ENCODE peak calls at places on chromosomes 3 and 15, in eight cellular contexts. Z is HFF-Myc, K is heart right ventricle, P is A549, R is hepatocyte, A is IMR-90, Y is tibial artery, N is MM.1S. L is an unnamed sample.

GRCh38 chr3:105429034-105429762 is 62.5 kb downstream of the ALCAM start:
- DNase-seq in Y (no peak), R (no peak), K (no peak), Z (no peak), A (peak), P (peak), N (no peak), L (no peak)

GRCh38 chr15:98395974-98396627 is 252.2 kb upstream of the IGF1R start:
- DNase-seq in R (peak), Z (no peak), Y (no peak), P (no peak), A (no peak), K (no peak), N (no peak), L (no peak)

GRCh38 chr3:194150252-194150934 is 14.4 kb downstream of the HES1 start:
- DNase-seq in K (no peak), N (no peak), Z (no peak), Y (peak), A (no peak), R (peak), P (no peak), L (no peak)

GRCh38 chr15:72229076-72229946 is 1.7 kb downstream of the PKM start:
- DNase-seq in K (no peak), Y (no peak), N (peak), A (peak), R (no peak), Z (no peak), P (no peak), L (no peak)

GRCh38 chr3:174431717-174432116 is 427.4 kb upstream of the NAALADL2 start:
- DNase-seq in Z (no peak), P (no peak), A (peak), N (no peak), K (no peak), Y (no peak), R (no peak), L (no peak)

GRCh38 chr15:68792901-68793766 is 27.6 kb downstream of the ANP32A start:
- DNase-seq in R (no peak), A (no peak), N (no peak), P (no peak), Z (no peak), Y (no peak), K (peak), L (peak)

GRCh38 chr3:43632269-43632733 is 10.5 kb upstream of the ANO10 start:
- DNase-seq in Y (no peak), R (no peak), A (peak), Z (peak), K (no peak), N (no peak), P (peak), L (no peak)

GRCh38 chr3:104080228-104080627 is 1286.5 kb upstream of the ALCAM start:
- DNase-seq in P (no peak), Y (no peak), Z (no peak), K (no peak), N (no peak), R (no peak), A (no peak), L (no peak)

GRCh38 chr3:34263014-34263714 is 464.7 kb downstream of the PDCD6IP start:
- DNase-seq in Z (no peak), N (no peak), K (no peak), P (no peak), R (no peak), A (no peak), Y (no peak), L (no peak)

GRCh38 chr15:90160781-90161727 is 40.1 kb upstream of the SEMA4B start:
- DNase-seq in K (no peak), P (peak), R (peak), Y (no peak), N (no peak), Z (no peak), A (no peak), L (no peak)

GRCh38 chr15:34837246-34838016 is 42.1 kb upstream of the ACTC1 start:
- DNase-seq in A (peak), Y (peak), Z (peak), P (peak), K (no peak), R (peak), N (no peak), L (no peak)

GRCh38 chr15:99424131-99424571 is 141.6 kb upstream of the MEF2A start:
- DNase-seq in Y (peak), K (no peak), Z (no peak), R (no peak), A (no peak), P (no peak), N (no peak), L (peak)

GRCh38 chr3:50155491-50155878 is 361 bp downstream of the SEMA3F start:
- DNase-seq in N (no peak), Z (no peak), R (no peak), Y (no peak), A (no peak), K (no peak), P (no peak), L (no peak)

GRCh38 chr3:69646287-69647067 is 92.8 kb upstream of the MITF start:
- DNase-seq in K (no peak), R (no peak), Y (no peak), N (no peak), Z (no peak), A (no peak), P (no peak), L (no peak)

GRCh38 chr3:155416500-155417118 is 123.1 kb upstream of the STRIT1 start:
- DNase-seq in K (no peak), P (peak), A (peak), Y (no peak), R (no peak), Z (no peak), N (no peak), L (no peak)

GRCh38 chr3:87375231-87375682 is 98.9 kb upstream of the POU1F1 start:
- DNase-seq in A (no peak), P (no peak), Z (no peak), Y (no peak), R (no peak), N (no peak), K (no peak), L (peak)

GRCh38 chr3:23810342-23811116 is 4.8 kb downstream of the UBE2E1 start:
- DNase-seq in Y (peak), R (peak), Z (no peak), N (peak), P (peak), A (no peak), K (peak), L (peak)

GRCh38 chr3:87491843-87492242 is 215.5 kb upstream of the POU1F1 start:
- DNase-seq in K (no peak), R (no peak), Y (no peak), A (no peak), P (no peak), Z (no peak), N (no peak), L (no peak)

GRCh38 chr15:75178171-75178937 is 23.3 kb upstream of the C15orf39 start:
- DNase-seq in Y (peak), N (peak), Z (no peak), A (no peak), P (no peak), K (peak), R (peak), L (peak)

GRCh38 chr15:56894601-56895000 is 23.8 kb upstream of the TCF12 start:
- DNase-seq in K (no peak), Z (no peak), P (no peak), Y (no peak), R (no peak), A (no peak), N (no peak), L (no peak)

GRCh38 chr15:57780461-57780860 is 73.9 kb downstream of the POLR2M start:
- DNase-seq in Y (no peak), N (peak), R (no peak), P (no peak), K (no peak), Z (no peak), A (no peak), L (no peak)

GRCh38 chr3:142577701-142578308 is 728 bp downstream of the ATR start:
- DNase-seq in K (no peak), P (no peak), R (no peak), A (peak), Y (no peak), Z (no peak), N (no peak), L (no peak)

GRCh38 chr3:23341147-23341838 is 138.2 kb downstream of the UBE2E2 start:
- DNase-seq in K (no peak), Z (no peak), P (no peak), Y (no peak), R (no peak), A (no peak), N (no peak), L (no peak)

GRCh38 chr3:134487406-134487805 is 1.5 kb downstream of the CEP63 start:
- DNase-seq in N (peak), K (no peak), P (no peak), Z (no peak), A (no peak), Y (no peak), R (no peak), L (no peak)

GRCh38 chr3:4821331-4821730 is 157.9 kb upstream of the BHLHE40 start:
- DNase-seq in Z (no peak), P (peak), N (no peak), K (no peak), A (no peak), R (no peak), Y (no peak), L (no peak)

GRCh38 chr3:75048650-75049049 is 434.2 kb upstream of the CNTN3 start:
- DNase-seq in A (peak), P (peak), N (no peak), Z (peak), R (no peak), K (no peak), Y (no peak), L (no peak)

GRCh38 chr15:31275331-31276262 is 51.0 kb upstream of the KLF13 start:
- DNase-seq in P (no peak), R (no peak), A (no peak), N (no peak), Z (no peak), Y (peak), K (no peak), L (no peak)

GRCh38 chr15:34582461-34583357 is 742 bp downstream of the GOLGA8B start:
- DNase-seq in R (peak), Y (no peak), Z (no peak), N (peak), A (peak), K (peak), P (peak), L (peak)

GRCh38 chr15:44195151-44195740 is at the start of gene FRMD5:
- DNase-seq in N (peak), P (peak), R (peak), K (peak), A (peak), Y (peak), Z (peak), L (peak)
- TF ChIP-seq CTCF in N (peak), P (no peak), R (peak), K (peak), A (peak), Y (no peak), Z (peak), L (no peak)

GRCh38 chr3:59267021-59267420 is 217.2 kb upstream of the CFAP20DC start:
- DNase-seq in Y (no peak), K (no peak), A (no peak), Z (no peak), P (no peak), R (no peak), N (no peak), L (no peak)

GRCh38 chr3:59268170-59268569 is 218.3 kb upstream of the CFAP20DC start:
- DNase-seq in P (no peak), N (no peak), K (no peak), R (no peak), A (peak), Z (no peak), Y (no peak), L (no peak)

GRCh38 chr3:59271971-59272370 is 222.1 kb upstream of the CFAP20DC start:
- DNase-seq in N (no peak), K (no peak), Z (no peak), Y (no peak), P (no peak), R (no peak), A (no peak), L (no peak)

GRCh38 chr3:59273976-59274375 is 224.2 kb upstream of the CFAP20DC start:
- DNase-seq in P (no peak), K (no peak), A (peak), Z (no peak), N (no peak), R (no peak), Y (no peak), L (no peak)

DNA sequence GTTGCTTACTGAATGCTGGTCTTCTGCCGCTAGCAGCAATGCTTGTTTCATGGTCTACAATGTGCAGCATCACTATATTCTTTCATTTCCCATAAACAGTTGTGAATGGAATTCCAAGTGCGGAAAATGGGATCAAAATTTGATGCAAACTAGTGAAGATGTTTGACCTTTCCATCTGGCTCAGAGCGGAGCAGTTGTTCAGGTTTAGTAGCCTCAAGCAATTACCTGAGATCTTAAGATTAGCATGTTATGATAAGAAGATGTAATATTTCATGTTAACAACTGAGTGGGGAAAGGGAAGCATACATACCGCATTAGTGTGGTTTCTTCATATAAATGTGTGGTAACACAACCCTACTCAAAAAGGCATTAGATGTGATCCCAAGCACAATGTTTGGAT is 221.1 kb upstream of the CFAP20DC start:
- DNase-seq in A (no peak), K (no peak), N (no peak), Z (no peak), R (no peak), P (no peak), Y (no peak), L (no peak)
- H3K4me3 ChIP-seq in A (no peak), K (no peak), N (no peak), Z (no peak), R (no peak), P (no peak), Y (no peak), L (no peak)

GRCh38 chr3:16589867-16590624 is 15.2 kb downstream of the DAZL start:
- DNase-seq in P (no peak), A (no peak), N (peak), Z (no peak), R (no peak), Y (no peak), K (no peak), L (no peak)
- TF ChIP-seq CTCF in P (no peak), A (no peak), N (no peak), Z (no peak), R (no peak), Y (no peak), K (no peak), L (no peak)

GRCh38 chr15:80778621-80778963 is 578 bp upstream of the CEMIP start:
- DNase-seq in A (no peak), Z (no peak), N (no peak), R (no peak), P (peak), Y (no peak), K (no peak), L (no peak)
- H3K4me3 ChIP-seq in A (no peak), Z (peak), N (peak), R (peak), P (peak), Y (peak), K (peak), L (peak)

GRCh38 chr3:46978985-46979944 is at the start of gene NBEAL2:
- DNase-seq in N (peak), K (peak), R (peak), P (peak), Z (peak), A (peak), Y (peak), L (peak)
- TF ChIP-seq CTCF in N (no peak), K (peak), R (peak), P (no peak), Z (no peak), A (peak), Y (no peak), L (no peak)

GRCh38 chr3:35404571-35404970 is 234.8 kb upstream of the ARPP21 start:
- DNase-seq in R (no peak), K (no peak), N (no peak), Y (no peak), Z (no peak), A (no peak), P (no peak), L (no peak)
- H3K4me3 ChIP-seq in R (no peak), K (no peak), N (no peak), Y (no peak), Z (no peak), A (no peak), P (no peak), L (no peak)

GRCh38 chr3:100144255-100144866 is 30.1 kb upstream of the FILIP1L start:
- DNase-seq in K (no peak), A (no peak), P (no peak), R (no peak), N (no peak), Z (no peak), Y (no peak), L (no peak)
- TF ChIP-seq CTCF in K (no peak), A (no peak), P (no peak), R (no peak), N (peak), Z (no peak), Y (no peak), L (no peak)

DNA sequence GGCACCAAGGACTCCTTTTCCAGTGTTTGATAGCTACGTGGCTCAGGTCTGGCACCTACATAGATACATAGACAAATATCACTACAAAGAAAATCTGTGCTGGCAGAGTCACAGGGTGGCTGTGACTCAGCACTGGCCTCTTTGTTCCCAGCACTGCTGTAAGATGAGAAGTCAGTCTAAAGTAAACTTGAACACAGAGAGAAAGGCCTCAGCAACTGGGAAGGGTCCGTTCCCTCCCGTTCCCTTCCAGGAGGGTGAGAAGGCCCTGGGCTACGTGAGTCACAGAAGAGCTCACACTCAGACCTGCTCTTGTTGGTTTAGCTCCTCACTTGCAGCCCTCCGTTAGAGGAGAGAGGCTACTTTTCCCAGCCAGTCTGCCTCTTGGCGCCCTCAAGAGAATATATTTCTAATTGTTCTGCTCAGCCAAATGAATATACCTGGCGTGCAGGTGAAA is 23.1 kb downstream of the ANXA2 start:
- DNase-seq in K (no peak), N (no peak), Y (peak), Z (peak), P (peak), R (peak), A (peak), L (peak)
- H3K4me3 ChIP-seq in K (no peak), N (no peak), Y (no peak), Z (no peak), P (no peak), R (no peak), A (no peak), L (no peak)

GRCh38 chr3:13854492-13854891 is 25.4 kb downstream of the WNT7A start:
- DNase-seq in Z (no peak), R (no peak), Y (no peak), K (no peak), P (no peak), A (no peak), N (no peak), L (no peak)
- TF ChIP-seq CTCF in Z (no peak), R (no peak), Y (no peak), K (no peak), P (no peak), A (no peak), N (no peak), L (no peak)

DNA sequence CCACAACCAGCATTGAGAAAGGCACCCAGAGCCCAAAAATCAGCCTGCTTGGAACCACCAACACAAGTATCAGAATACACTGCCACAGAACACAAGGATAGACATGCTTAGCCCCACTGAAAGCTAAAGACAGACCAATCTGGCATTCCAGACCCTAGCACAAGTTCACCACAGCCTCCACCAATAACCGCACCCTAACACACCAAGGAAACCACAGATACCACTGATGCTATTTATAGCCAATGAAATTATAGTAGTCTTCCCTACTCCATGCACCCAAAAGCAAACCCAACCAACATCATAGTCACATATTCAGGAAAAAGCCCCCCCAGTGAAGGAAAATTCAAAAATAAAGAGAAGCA is 83.9 kb upstream of the STT3B start:
- DNase-seq in Z (no peak), R (no peak), A (no peak), Y (no peak), P (no peak), N (peak), K (no peak), L (no peak)
- H3K4me3 ChIP-seq in Z (no peak), R (no peak), A (no peak), Y (no peak), P (no peak), N (peak), K (no peak), L (no peak)

L was measured in left lung.